ENCODE peak calls at places on chromosomes 12 and 14, in eight cellular contexts. F is heart left ventricle; K is IMR-90; A is stimulated activated CD4-positive, alpha-beta T cell treated with anti-CD3 and anti-CD28 coated beads, Interleukin-1b, Interleukin-23, amount 100 ng/mL, for 1 hour; X is NCI-H187; G is stimulated activated CD8-positive, alpha-beta memory T cell treated with anti-CD3 and anti-CD28 coated beads, Interleukin-7, amount 100 ng/mL, for 1 hour; E is sciatic nerve; W is pulmonary artery endothelial cell. S is an unnamed sample.

GRCh38 chr12:109997393-109997792 is 1.2 kb upstream of the GIT2 start:
- DNase-seq in F (no peak), K (no peak), A (no peak), X (no peak), G (no peak), E (no peak), W (no peak), S (no peak)

GRCh38 chr12:107372229-107372658 is 278.9 kb upstream of the CRY1 start:
- DNase-seq in F (no peak), K (peak), A (no peak), X (no peak), G (no peak), E (no peak), W (no peak), S (no peak)

GRCh38 chr12:120100630-120101029 is 15.9 kb downstream of the RAB35 start:
- DNase-seq in F (peak), K (peak), A (no peak), X (no peak), G (no peak), E (peak), W (peak), S (no peak)

GRCh38 chr14:99604766-99605298 is 825 bp upstream of the CCDC85C start:
- DNase-seq in F (no peak), K (peak), A (no peak), X (no peak), G (no peak), E (no peak), W (no peak), S (peak)

GRCh38 chr12:49838973-49839633 is 3.8 kb downstream of the BCDIN3D start:
- DNase-seq in F (no peak), K (peak), A (no peak), X (no peak), G (no peak), E (no peak), W (no peak), S (peak)

GRCh38 chr12:26845057-26845666 is 12.2 kb upstream of the ITPR2 start:
- DNase-seq in F (peak), K (peak), A (no peak), X (no peak), G (no peak), E (peak), W (no peak), S (peak)

GRCh38 chr12:42459336-42459847 is 130.2 kb downstream of the PRICKLE1 start:
- DNase-seq in F (no peak), K (no peak), A (no peak), X (no peak), G (no peak), E (no peak), W (no peak), S (no peak)

GRCh38 chr12:97075583-97076268 is 168.7 kb downstream of the NEDD1 start:
- DNase-seq in F (no peak), K (no peak), A (no peak), X (no peak), G (no peak), E (no peak), W (peak), S (no peak)

GRCh38 chr12:42421844-42422779 is 96.1 kb downstream of the PPHLN1 start:
- DNase-seq in F (no peak), K (peak), A (no peak), X (no peak), G (no peak), E (no peak), W (peak), S (peak)

GRCh38 chr12:111431772-111432171 is 26.0 kb downstream of the SH2B3 start:
- DNase-seq in F (no peak), K (no peak), A (no peak), X (no peak), G (no peak), E (no peak), W (no peak), S (no peak)

GRCh38 chr12:53064613-53065415 is 14.4 kb downstream of the SPRYD3 start:
- DNase-seq in F (no peak), K (no peak), A (no peak), X (no peak), G (no peak), E (peak), W (no peak), S (no peak)

GRCh38 chr12:2284857-2285256 is 232.1 kb downstream of the CACNA1C start:
- DNase-seq in F (peak), K (peak), A (no peak), X (peak), G (no peak), E (peak), W (no peak), S (peak)

GRCh38 chr14:95523818-95524448 is 7.5 kb upstream of the SYNE3 start:
- DNase-seq in F (no peak), K (peak), A (no peak), X (no peak), G (no peak), E (no peak), W (no peak), S (no peak)

GRCh38 chr12:30753233-30753632 is 1.5 kb downstream of the CAPRIN2 start:
- DNase-seq in F (no peak), K (peak), A (no peak), X (no peak), G (no peak), E (no peak), W (peak), S (peak)

GRCh38 chr12:18165422-18165871 is 75.5 kb upstream of the RERGL start:
- DNase-seq in F (no peak), K (peak), A (no peak), X (no peak), G (no peak), E (no peak), W (no peak), S (peak)

GRCh38 chr14:85316701-85317100 is 213.2 kb upstream of the FLRT2 start:
- DNase-seq in F (no peak), K (peak), A (no peak), X (no peak), G (no peak), E (no peak), W (no peak), S (peak)

GRCh38 chr12:26473291-26473690 is 277.9 kb downstream of the SSPN start:
- DNase-seq in F (no peak), K (peak), A (no peak), X (no peak), G (no peak), E (no peak), W (no peak), S (peak)

GRCh38 chr14:34867199-34867598 is 8.0 kb downstream of the BAZ1A start:
- DNase-seq in F (no peak), K (no peak), A (no peak), X (no peak), G (no peak), E (no peak), W (no peak), S (no peak)

GRCh38 chr14:56339855-56340701 is 221.9 kb downstream of the PELI2 start:
- DNase-seq in F (peak), K (peak), A (peak), X (no peak), G (peak), E (peak), W (peak), S (peak)

GRCh38 chr12:51217133-51217967 is 512 bp downstream of the POU6F1 start:
- DNase-seq in F (peak), K (no peak), A (no peak), X (no peak), G (peak), E (peak), W (no peak), S (peak)

GRCh38 chr12:115273446-115273845 is 589.5 kb upstream of the TBX3 start:
- DNase-seq in F (no peak), K (no peak), A (no peak), X (no peak), G (no peak), E (no peak), W (no peak), S (no peak)

S was measured in HCEC 1CT.